ENCODE peak calls at places on chromosomes 16 and 17, in four cellular contexts. B, M, R and C are unnamed samples.

GRCh38 chr17:67982034-67982640 is 14.1 kb downstream of the C17orf58 start:
- DNase-seq in B (no peak), M (no peak), R (no peak), C (no peak)

GRCh38 chr17:79339311-79339710 is 264.7 kb downstream of the ENGASE start:
- DNase-seq in R (no peak), B (no peak), M (no peak), C (no peak)

GRCh38 chr16:49855822-49856740 is at the start of gene ZNF423:
- DNase-seq in M (peak; percentile 15), B (no peak), R (no peak), C (no peak)

GRCh38 chr16:3235856-3236669 is 1.1 kb upstream of the ZNF200 start:
- DNase-seq in M (peak; percentile 51), R (peak; percentile 15), B (no peak), C (no peak)

GRCh38 chr16:79698341-79698753 is 97.8 kb upstream of the MAF start:
- DNase-seq in M (no peak), B (peak; percentile 76), R (no peak), C (no peak)

GRCh38 chr17:77280304-77280910 is 139.6 kb downstream of the SEC14L1 start:
- DNase-seq in M (no peak), R (no peak), B (peak; percentile 89), C (peak; percentile 97)

GRCh38 chr17:66541461-66542182 is 239.2 kb downstream of the PRKCA start:
- DNase-seq in M (no peak), B (peak; percentile 67), R (no peak), C (no peak)

GRCh38 chr17:49583889-49584288 is 8.2 kb downstream of the NXPH3 start:
- DNase-seq in B (no peak), M (no peak), R (no peak), C (no peak)

GRCh38 chr16:12625068-12625467 is 178.6 kb downstream of the CPPED1 start:
- DNase-seq in M (peak; percentile 20), R (no peak), B (no peak), C (no peak)

GRCh38 chr16:85433477-85433876 is 179.6 kb upstream of the GSE1 start:
- DNase-seq in M (no peak), B (no peak), R (no peak), C (no peak)

GRCh38 chr17:42399121-42399520 is 10.9 kb upstream of the STAT3 start:
- DNase-seq in M (no peak), R (no peak), B (no peak), C (no peak)

GRCh38 chr17:32936157-32936893 is 8.4 kb downstream of the TMEM98 start:
- DNase-seq in M (no peak), R (no peak), B (no peak), C (no peak)

GRCh38 chr16:31271621-31272190 is 11.9 kb downstream of the ITGAM start:
- DNase-seq in R (no peak), M (no peak), B (no peak), C (no peak)

GRCh38 chr16:14057878-14058382 is 13.2 kb upstream of the MRTFB start:
- DNase-seq in B (peak; percentile 54), M (no peak), R (no peak), C (no peak)

GRCh38 chr16:988465-989353 is 7.1 kb downstream of the SOX8 start:
- DNase-seq in M (no peak), R (no peak), B (no peak), C (no peak)